ENCODE peak calls at places on chromosomes 13 and 19, in four cellular contexts. One of them, this sample, is unnamed.
A peak's percentile ranks its signal among the peaks of the same experiment; 100 is the strongest.

GRCh38 chr13:98216135-98216565 is 39.1 kb upstream of the RNF113B start:
- DNase-seq in effector memory CD4-positive, alpha-beta T cell: no peak
- DNase-seq in heart left ventricle: peak; percentile 57
- DNase-seq in IMR-90: peak; percentile 93
- DNase-seq in this sample: no peak

GRCh38 chr19:10718205-10719196 is 622 bp downstream of the DNM2 start:
- DNase-seq in heart left ventricle: peak; percentile 39
- DNase-seq in IMR-90: peak; percentile 28
- DNase-seq in effector memory CD4-positive, alpha-beta T cell: peak; percentile 8
- DNase-seq in this sample: no peak

GRCh38 chr19:38528931-38529330 is 88.8 kb downstream of the MAP4K1 start:
- DNase-seq in effector memory CD4-positive, alpha-beta T cell: no peak
- DNase-seq in heart left ventricle: no peak
- DNase-seq in IMR-90: no peak
- DNase-seq in this sample: no peak

GRCh38 chr19:20151617-20152145 is 15.3 kb upstream of the ZNF486 start:
- DNase-seq in effector memory CD4-positive, alpha-beta T cell: no peak
- DNase-seq in IMR-90: no peak
- DNase-seq in heart left ventricle: no peak
- DNase-seq in this sample: no peak

GRCh38 chr13:39566216-39566869 is 36.6 kb downstream of the LHFPL6 start:
- DNase-seq in heart left ventricle: no peak
- DNase-seq in IMR-90: no peak
- DNase-seq in effector memory CD4-positive, alpha-beta T cell: no peak
- DNase-seq in this sample: no peak

GRCh38 chr19:15456871-15457700 is 7.3 kb downstream of the RASAL3 start:
- DNase-seq in IMR-90: no peak
- DNase-seq in effector memory CD4-positive, alpha-beta T cell: no peak
- DNase-seq in heart left ventricle: no peak
- DNase-seq in this sample: no peak

GRCh38 chr19:45499196-45500180 is 1.2 kb downstream of the PPM1N start:
- DNase-seq in effector memory CD4-positive, alpha-beta T cell: no peak
- DNase-seq in heart left ventricle: no peak
- DNase-seq in IMR-90: no peak
- DNase-seq in this sample: peak; percentile 53

GRCh38 chr13:114106991-114107685 is 25.3 kb downstream of the RASA3 start:
- DNase-seq in IMR-90: no peak
- DNase-seq in heart left ventricle: no peak
- DNase-seq in effector memory CD4-positive, alpha-beta T cell: no peak
- DNase-seq in this sample: no peak

GRCh38 chr19:1837625-1838105 is 10.6 kb downstream of the REXO1 start:
- DNase-seq in IMR-90: no peak
- DNase-seq in effector memory CD4-positive, alpha-beta T cell: peak; percentile 28
- DNase-seq in heart left ventricle: no peak
- DNase-seq in this sample: peak; percentile 57

GRCh38 chr13:105410602-105411001 is 1124.9 kb downstream of the EFNB2 start:
- DNase-seq in heart left ventricle: peak; percentile 35
- DNase-seq in IMR-90: peak; percentile 12
- DNase-seq in effector memory CD4-positive, alpha-beta T cell: no peak
- DNase-seq in this sample: no peak

GRCh38 chr19:50313812-50314536 is 15.2 kb downstream of the KCNC3 start:
- DNase-seq in effector memory CD4-positive, alpha-beta T cell: no peak
- DNase-seq in IMR-90: no peak
- DNase-seq in heart left ventricle: no peak
- DNase-seq in this sample: no peak

GRCh38 chr19:1315470-1316166 is 29.9 kb downstream of the EFNA2 start:
- DNase-seq in IMR-90: peak; percentile 25
- DNase-seq in effector memory CD4-positive, alpha-beta T cell: no peak
- DNase-seq in heart left ventricle: peak; percentile 39
- DNase-seq in this sample: no peak

DNA sequence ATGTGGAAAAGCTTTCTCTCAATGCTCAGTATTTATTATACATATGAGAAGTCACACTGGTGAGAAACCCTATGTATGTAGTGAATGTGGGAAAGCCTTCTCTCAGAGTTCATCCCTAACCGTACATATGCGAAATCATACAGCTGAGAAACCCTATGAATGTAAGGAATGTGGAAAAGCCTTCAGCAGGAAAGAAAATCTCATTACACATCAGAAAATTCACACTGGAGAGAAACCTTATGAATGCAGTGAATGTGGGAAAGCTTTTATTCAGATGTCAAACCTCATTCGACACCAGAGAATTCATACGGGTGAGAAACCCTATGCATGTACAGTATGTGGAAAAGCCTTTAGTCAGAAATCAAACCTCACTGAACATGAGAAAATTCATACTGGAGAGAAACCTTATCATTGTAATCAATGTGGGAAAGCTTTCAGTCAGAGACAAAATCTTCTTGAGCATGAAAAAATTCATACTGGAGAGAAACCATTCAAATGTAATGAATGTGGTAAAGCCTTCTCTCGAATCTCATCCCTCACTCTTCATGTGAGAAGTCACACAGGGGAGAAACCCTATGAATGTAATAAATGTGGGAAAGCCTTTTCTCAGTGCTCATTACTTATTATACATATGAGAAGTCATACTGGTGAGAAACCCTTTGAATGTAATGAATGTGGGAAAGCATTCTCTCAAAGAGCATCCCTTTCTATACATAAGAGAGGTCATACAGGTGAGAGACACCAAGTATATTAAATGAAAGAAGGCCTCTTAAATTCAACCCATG is 34.4 kb downstream of the ZNF568 start:
- DNase-seq in IMR-90: no peak
- DNase-seq in effector memory CD4-positive, alpha-beta T cell: no peak
- DNase-seq in heart left ventricle: no peak
- DNase-seq in this sample: no peak
- H3K9me3 ChIP-seq in IMR-90: peaks cover 43% of the 10 kb centered on the region
- H3K9me3 ChIP-seq in effector memory CD4-positive, alpha-beta T cell: peaks cover 21% of the 10 kb centered on the region
- H3K9me3 ChIP-seq in heart left ventricle: no peaks in the 10 kb centered on the region
- H3K9me3 ChIP-seq in this sample: no peaks in the 10 kb centered on the region

DNA sequence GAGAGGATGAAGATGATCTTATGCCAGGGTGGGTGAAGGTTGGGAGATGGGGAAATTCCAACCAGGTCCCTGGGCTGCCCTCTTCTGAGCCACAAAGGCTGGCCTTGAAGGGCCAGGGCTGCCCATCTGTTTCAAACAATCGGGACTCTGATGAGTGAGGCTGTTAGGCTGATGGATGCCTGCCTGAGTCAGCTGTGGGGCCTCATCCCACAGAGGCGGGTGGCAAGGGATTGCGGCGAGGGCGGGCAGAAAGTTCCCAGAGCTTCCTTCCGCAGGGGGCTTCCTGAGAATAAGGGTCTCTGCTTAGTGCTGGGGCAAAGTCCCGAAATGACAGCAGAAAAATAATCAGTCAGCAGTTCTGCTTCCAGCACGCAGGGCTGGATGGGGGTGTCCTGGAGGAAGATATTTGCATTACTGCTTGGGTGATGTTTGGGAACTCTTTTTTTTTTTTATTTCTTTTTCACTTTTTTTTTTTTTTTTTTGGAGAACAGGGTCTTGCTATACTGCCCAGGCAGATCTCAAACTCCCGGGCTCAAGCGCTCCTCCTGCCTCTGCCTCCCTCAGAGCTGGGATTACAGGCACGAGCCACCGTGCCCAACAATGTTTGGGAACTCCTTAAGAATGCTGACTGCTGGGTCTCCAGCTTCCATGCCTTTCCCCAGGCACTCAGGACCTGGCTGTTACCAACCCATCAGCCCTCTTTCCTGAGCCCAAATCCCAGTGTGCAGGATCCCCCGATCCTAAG is 14.1 kb downstream of the SH3GL1 start:
- DNase-seq in effector memory CD4-positive, alpha-beta T cell: no peak
- DNase-seq in IMR-90: peak; percentile 53
- DNase-seq in heart left ventricle: no peak
- DNase-seq in this sample: no peak
- H3K4me1 ChIP-seq in effector memory CD4-positive, alpha-beta T cell: peaks cover 6% of the 10 kb centered on the region
- H3K4me1 ChIP-seq in IMR-90: peaks cover 33% of the 10 kb centered on the region
- H3K4me1 ChIP-seq in heart left ventricle: peaks cover 37% of the 10 kb centered on the region
- H3K4me1 ChIP-seq in this sample: peaks cover 18% of the 10 kb centered on the region

DNA sequence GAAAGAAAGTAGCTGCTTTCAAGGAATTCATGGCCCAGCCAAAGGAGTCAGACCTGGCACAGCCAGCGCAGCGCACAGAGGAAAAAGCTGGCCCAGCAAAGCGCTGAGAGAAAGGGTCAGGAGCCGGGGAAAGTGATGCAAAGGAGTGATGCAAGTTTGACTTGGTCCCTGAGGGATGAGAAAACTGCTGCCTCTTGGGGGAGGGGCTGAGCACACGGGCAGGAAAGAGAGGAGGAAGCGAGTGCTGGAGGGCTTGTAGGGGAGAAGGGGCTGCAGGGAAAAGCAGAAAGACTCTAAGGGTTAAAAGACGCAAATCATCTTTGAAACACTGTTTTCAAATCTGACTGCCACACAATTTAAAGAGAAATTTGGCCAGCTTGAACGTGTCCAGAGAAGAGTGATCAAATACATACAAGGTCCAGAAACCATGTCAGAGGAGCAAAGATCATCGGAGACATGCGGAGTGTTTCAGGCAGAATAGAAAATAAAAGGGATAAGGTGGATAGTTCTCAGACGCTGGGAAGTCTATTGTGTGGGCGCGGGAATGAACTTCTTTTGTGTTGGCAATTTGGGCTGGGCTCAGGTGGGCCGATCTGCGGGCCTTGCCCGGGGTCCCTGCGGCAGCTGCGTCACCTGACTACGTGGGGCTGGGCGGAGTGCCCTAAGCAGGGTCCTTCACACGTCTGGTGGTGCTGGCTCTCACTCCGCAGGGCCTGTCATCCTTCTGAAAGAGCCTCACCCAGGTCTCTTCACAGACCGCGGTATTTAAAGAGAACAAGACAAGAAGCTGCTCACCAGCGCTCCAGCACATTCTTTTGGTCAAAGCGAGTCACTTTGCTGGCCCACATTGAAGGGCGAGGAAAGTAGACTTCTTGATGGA is 18.1 kb downstream of the N4BP2L1 start:
- DNase-seq in IMR-90: peak; percentile 63
- DNase-seq in effector memory CD4-positive, alpha-beta T cell: no peak
- DNase-seq in heart left ventricle: peak; percentile 51
- DNase-seq in this sample: no peak
- H3K4me3 ChIP-seq in IMR-90: no peak overlapping the region
- H3K4me3 ChIP-seq in effector memory CD4-positive, alpha-beta T cell: no peak overlapping the region
- H3K4me3 ChIP-seq in heart left ventricle: peak overlapping the region; percentile 29
- H3K4me3 ChIP-seq in this sample: no peak overlapping the region

DNA sequence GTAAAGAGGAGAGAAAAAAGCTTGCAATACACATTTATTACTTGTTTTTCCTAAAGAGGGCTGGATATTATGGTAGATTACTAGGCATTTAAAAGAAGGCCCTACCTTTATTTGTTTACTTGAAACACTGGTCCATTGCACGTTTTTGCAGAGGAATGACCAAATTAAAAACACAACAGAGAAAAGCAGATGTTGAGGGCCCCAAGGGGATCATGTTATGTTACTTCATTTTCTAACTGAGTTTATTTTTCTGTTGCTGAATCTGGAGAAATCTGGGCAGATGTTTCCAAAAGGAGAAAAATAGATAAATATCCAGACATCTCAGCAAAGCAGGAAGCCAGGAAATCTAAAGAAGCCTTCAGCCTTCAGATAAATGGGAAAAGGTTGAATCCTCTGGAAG is 353.0 kb downstream of the NDFIP2 start:
- DNase-seq in heart left ventricle: peak; percentile 8
- DNase-seq in effector memory CD4-positive, alpha-beta T cell: no peak
- DNase-seq in IMR-90: no peak
- DNase-seq in this sample: no peak
- H3K9me3 ChIP-seq in heart left ventricle: no peaks in the 10 kb centered on the region
- H3K9me3 ChIP-seq in effector memory CD4-positive, alpha-beta T cell: no peaks in the 10 kb centered on the region
- H3K9me3 ChIP-seq in IMR-90: no peaks in the 10 kb centered on the region
- H3K9me3 ChIP-seq in this sample: no peaks in the 10 kb centered on the region

DNA sequence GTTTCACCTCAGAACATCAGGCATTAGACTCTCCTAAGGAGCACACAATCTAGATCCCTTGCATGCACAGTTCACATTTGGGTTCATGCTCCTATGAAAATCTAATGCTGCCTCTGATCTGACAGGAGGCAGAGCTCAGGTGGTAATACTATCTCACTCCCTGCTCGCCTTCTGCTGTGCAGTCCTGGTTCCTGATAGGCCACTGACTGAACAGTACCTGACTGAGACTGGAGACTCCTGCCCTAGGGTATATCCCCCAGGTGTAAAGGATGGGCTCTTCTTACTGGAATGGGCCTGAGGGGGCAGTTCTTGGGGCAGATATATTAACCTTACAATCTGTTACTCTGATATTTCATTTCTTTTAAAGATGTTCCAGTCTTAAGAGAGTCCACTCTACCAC is 6.3 kb downstream of the OBI1 start:
- DNase-seq in IMR-90: no peak
- DNase-seq in effector memory CD4-positive, alpha-beta T cell: no peak
- DNase-seq in heart left ventricle: no peak
- DNase-seq in this sample: no peak
- H3K4me1 ChIP-seq in IMR-90: peaks cover under 1% of the 10 kb centered on the region
- H3K4me1 ChIP-seq in effector memory CD4-positive, alpha-beta T cell: peaks cover 10% of the 10 kb centered on the region
- H3K4me1 ChIP-seq in heart left ventricle: peaks cover 63% of the 10 kb centered on the region
- H3K4me1 ChIP-seq in this sample: peaks cover 47% of the 10 kb centered on the region

GRCh38 chr13:34751044-34751443 is 191.0 kb upstream of the NBEA start:
- DNase-seq in IMR-90: no peak
- DNase-seq in heart left ventricle: no peak
- DNase-seq in effector memory CD4-positive, alpha-beta T cell: no peak
- DNase-seq in this sample: no peak

GRCh38 chr13:34748561-34748960 is 193.5 kb upstream of the NBEA start:
- DNase-seq in effector memory CD4-positive, alpha-beta T cell: no peak
- DNase-seq in heart left ventricle: no peak
- DNase-seq in IMR-90: no peak
- DNase-seq in this sample: no peak

GRCh38 chr13:34751492-34751891 is 190.6 kb upstream of the NBEA start:
- DNase-seq in IMR-90: no peak
- DNase-seq in heart left ventricle: no peak
- DNase-seq in effector memory CD4-positive, alpha-beta T cell: no peak
- DNase-seq in this sample: no peak

GRCh38 chr13:34749046-34749445 is 193.0 kb upstream of the NBEA start:
- DNase-seq in effector memory CD4-positive, alpha-beta T cell: no peak
- DNase-seq in IMR-90: no peak
- DNase-seq in heart left ventricle: no peak
- DNase-seq in this sample: no peak

DNA sequence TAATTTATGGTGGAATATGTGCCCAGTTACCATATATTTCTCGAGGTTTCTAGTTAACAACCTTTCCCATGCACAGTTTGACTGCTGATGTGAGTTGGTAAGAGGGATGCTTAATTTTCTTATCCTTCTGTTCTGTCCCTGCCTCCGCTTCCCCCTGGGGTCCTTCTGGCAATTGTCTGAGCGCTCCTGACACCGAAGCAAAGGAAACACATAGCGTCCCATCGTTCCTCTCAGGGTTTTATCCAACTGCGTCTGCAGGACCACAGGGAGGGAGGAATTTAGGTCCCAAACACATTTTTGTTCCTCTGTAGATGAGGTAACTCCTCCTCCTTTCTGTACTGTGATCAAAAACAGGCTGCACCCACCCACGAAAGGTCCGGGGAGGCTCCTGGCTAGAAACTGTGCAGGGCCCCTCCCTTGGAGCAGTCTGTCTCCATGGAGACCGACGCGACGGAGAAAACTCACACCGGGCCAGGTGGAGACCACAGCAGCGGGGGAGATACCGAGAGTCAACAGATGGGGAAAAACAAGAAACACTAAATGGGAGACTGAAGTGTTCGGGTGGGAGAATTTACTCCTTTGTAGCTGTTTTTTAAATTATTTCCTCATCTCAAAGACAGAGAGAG is 191.9 kb upstream of the NBEA start:
- DNase-seq in IMR-90: no peak
- DNase-seq in effector memory CD4-positive, alpha-beta T cell: no peak
- DNase-seq in heart left ventricle: peak; percentile 35
- DNase-seq in this sample: no peak
- H3K4me3 ChIP-seq in IMR-90: no peak overlapping the region
- H3K4me3 ChIP-seq in effector memory CD4-positive, alpha-beta T cell: no peak overlapping the region
- H3K4me3 ChIP-seq in heart left ventricle: peak overlapping the region; percentile 17
- H3K4me3 ChIP-seq in this sample: no peak overlapping the region